ENCODE peak calls at places on chromosome X, in seven cellular contexts. A, H, K, V, N, Q and I are unnamed samples.
A peak's percentile ranks its signal among the peaks of the same experiment; 100 is the strongest.

GRCh38 chrX:29662101-29662500 is 553.3 kb upstream of the MAGEB2 start:
- DNase-seq in H (no peak), Q (no peak), A (no peak), V (no peak), N (no peak), K (no peak), I (no peak)

GRCh38 chrX:48896611-48897011 is 957 bp downstream of the TIMM17B start:
- DNase-seq in A (no peak), K (no peak), Q (no peak), H (no peak), N (no peak), V (no peak), I (no peak)

GRCh38 chrX:119236599-119237525 is 777 bp downstream of the PGRMC1 start:
- DNase-seq in H (no peak), Q (no peak), A (no peak), K (no peak), V (peak; percentile 59), N (peak; percentile 44), I (peak; percentile 29)

GRCh38 chrX:8413279-8413678 is 51.4 kb upstream of the VCX3B start:
- DNase-seq in A (no peak), Q (no peak), H (no peak), K (no peak), V (no peak), N (no peak), I (no peak)

GRCh38 chrX:47169726-47170515 is 23.7 kb upstream of the UBA1 start:
- DNase-seq in V (peak; percentile 14), A (no peak), Q (no peak), K (no peak), N (peak; percentile 2), H (no peak), I (no peak)

GRCh38 chrX:54825716-54826428 is 18.3 kb downstream of the MAGED2 start:
- DNase-seq in H (no peak), N (no peak), A (no peak), V (no peak), Q (no peak), K (no peak), I (peak; percentile 50)

GRCh38 chrX:150752124-150752523 is 58.9 kb downstream of the MTMR1 start:
- DNase-seq in H (no peak), A (no peak), K (no peak), N (no peak), Q (no peak), V (no peak), I (no peak)

GRCh38 chrX:18931972-18932371 is 51.9 kb downstream of the PHKA2 start:
- DNase-seq in H (peak; percentile 2), Q (no peak), N (no peak), A (no peak), V (peak; percentile 64), K (no peak), I (peak; percentile 33)

GRCh38 chrX:121579016-121579760 is 531.8 kb downstream of the GLUD2 start:
- DNase-seq in A (peak; percentile 15), V (peak; percentile 3), H (peak; percentile 7), N (no peak), K (peak; percentile 4), Q (no peak), I (peak; percentile 56)

GRCh38 chrX:29071525-29071924 is 484.3 kb downstream of the IL1RAPL1 start:
- DNase-seq in H (no peak), V (no peak), A (no peak), N (no peak), K (no peak), Q (no peak), I (no peak)

GRCh38 chrX:96685205-96686099 is 810 bp downstream of the DIAPH2 start:
- DNase-seq in N (no peak), H (peak; percentile 7), K (no peak), Q (no peak), A (no peak), V (peak; percentile 39), I (peak; percentile 6)

GRCh38 chrX:70504772-70505450 is 60.3 kb downstream of the DLG3 start:
- DNase-seq in H (no peak), V (no peak), K (no peak), Q (no peak), N (no peak), A (no peak), I (no peak)

GRCh38 chrX:48179691-48180090 is 16.9 kb downstream of the SSX5 start:
- DNase-seq in V (no peak), N (no peak), K (no peak), H (no peak), Q (no peak), A (no peak), I (no peak)

GRCh38 chrX:22950278-22951266 is 49.2 kb upstream of the DDX53 start:
- DNase-seq in K (no peak), V (no peak), A (no peak), Q (no peak), N (no peak), H (no peak), I (no peak)

GRCh38 chrX:124771292-124771691 is 424.9 kb downstream of the SH2D1A start:
- DNase-seq in N (no peak), V (no peak), H (no peak), K (no peak), A (no peak), Q (no peak), I (no peak)

GRCh38 chrX:136480383-136480782 is 7.4 kb upstream of the BRS3 start:
- DNase-seq in V (no peak), Q (no peak), K (no peak), A (no peak), H (no peak), N (no peak), I (no peak)

GRCh38 chrX:11242704-11243103 is 50.5 kb upstream of the AMELX start:
- DNase-seq in K (no peak), Q (no peak), A (no peak), V (no peak), N (no peak), H (no peak), I (no peak)

GRCh38 chrX:11239230-11239629 is 54.0 kb upstream of the AMELX start:
- DNase-seq in V (peak; percentile 7), Q (no peak), H (peak; percentile 0), A (no peak), N (no peak), K (peak; percentile 8), I (peak; percentile 18)

GRCh38 chrX:11241720-11242119 is 51.5 kb upstream of the AMELX start:
- DNase-seq in N (no peak), A (no peak), V (no peak), H (no peak), Q (no peak), K (no peak), I (no peak)

DNA sequence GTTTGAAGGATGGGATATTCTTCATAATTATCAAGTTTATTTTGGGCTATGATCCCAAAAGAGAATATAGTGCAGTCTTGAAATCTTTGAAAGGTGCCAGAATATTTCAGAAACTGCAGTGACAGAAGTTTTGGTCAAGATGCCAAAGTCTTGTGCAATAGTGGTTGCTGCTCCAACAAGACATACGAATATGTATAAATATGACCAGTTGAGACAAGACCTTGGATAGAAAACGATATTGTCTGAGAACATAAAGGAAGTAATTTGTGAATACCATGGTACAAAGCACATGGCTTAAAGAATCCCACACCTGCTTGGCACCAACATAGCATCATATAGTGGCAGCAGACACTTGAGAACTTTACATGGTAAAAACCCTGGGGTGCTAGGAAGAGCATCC is 48.6 kb upstream of the AMELX start:
- DNase-seq in H (no peak), K (no peak), Q (no peak), A (no peak), N (no peak), V (no peak), I (no peak)
- TF ChIP-seq JUND in H (no peak), K (no peak), Q (no peak), A (no peak), N (no peak), V (no peak), I (no peak)

GRCh38 chrX:153820601-153821000 is 9.7 kb downstream of the PDZD4 start:
- DNase-seq in N (no peak), H (no peak), V (peak; percentile 44), A (no peak), K (no peak), Q (no peak), I (no peak)
- TF ChIP-seq JUND in N (no peak), H (no peak), V (no peak), A (no peak), K (no peak), Q (no peak), I (no peak)

DNA sequence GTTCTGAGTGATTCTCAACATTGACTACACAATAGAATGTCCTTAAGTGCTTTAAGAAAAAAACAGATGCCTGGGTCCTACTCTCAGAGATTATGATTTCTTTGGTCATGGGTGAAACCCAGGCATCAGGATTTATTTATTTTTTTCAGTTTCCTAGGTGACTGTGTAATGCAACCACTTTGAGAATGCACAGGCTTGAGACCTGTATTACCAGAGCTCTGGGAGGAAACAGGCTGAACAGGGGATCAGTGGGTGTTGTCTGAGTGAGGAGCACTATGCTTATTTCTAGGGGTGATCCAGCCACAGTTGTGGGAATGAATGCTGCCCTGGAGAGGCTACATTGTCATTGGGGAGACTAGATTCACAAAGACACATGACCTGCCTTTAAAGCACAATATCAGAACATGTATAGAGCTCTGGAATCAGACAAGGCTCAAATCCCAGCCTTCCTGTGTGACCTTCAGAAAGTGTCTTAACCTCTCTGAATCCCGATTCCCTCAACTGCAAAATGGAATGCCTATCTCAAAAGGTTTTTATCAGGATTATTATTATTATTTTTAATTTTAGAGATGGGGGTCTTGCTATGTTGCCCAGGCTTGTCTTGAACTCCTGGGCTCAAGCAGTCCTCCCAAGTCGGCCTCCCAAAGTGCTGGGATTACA is 61.6 kb upstream of the PRPS1 start:
- DNase-seq in A (no peak), Q (no peak), K (no peak), H (no peak), N (no peak), V (no peak), I (no peak)
- TF ChIP-seq JUND in A (no peak), Q (no peak), K (no peak), H (no peak), N (no peak), V (no peak), I (no peak)

GRCh38 chrX:40854242-40854641 is 118.9 kb upstream of the MED14 start:
- DNase-seq in K (no peak), N (no peak), V (no peak), A (no peak), Q (no peak), H (no peak), I (no peak)

GRCh38 chrX:40853816-40854123 is 118.4 kb upstream of the MED14 start:
- DNase-seq in V (no peak), Q (no peak), N (no peak), A (no peak), H (no peak), K (no peak), I (no peak)

GRCh38 chrX:40853004-40853815 is 117.9 kb upstream of the MED14 start:
- DNase-seq in H (no peak), K (no peak), V (no peak), A (no peak), Q (no peak), N (no peak), I (no peak)

GRCh38 chrX:40855932-40856515 is 120.7 kb upstream of the MED14 start:
- DNase-seq in N (no peak), H (no peak), A (no peak), V (no peak), K (no peak), Q (no peak), I (no peak)

DNA sequence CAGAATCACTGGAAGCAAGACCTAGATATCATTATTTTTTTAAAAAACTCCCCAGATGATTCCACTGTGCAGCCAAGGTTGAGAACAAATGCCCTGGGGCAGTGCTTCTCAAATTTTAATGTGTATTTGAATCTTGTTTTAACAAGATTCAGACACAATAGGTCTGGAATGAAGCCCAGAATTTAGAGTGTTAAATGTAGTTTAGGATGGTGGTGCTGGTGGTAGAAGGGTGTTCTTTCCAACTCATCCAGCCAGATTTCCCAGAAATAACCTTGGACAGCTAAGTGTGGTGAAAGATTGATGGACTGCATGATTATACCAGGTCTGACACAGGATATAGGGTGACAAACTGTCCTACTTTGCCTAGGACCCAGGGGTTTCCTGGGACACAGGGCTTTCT is 120.1 kb upstream of the MED14 start:
- DNase-seq in H (no peak), K (no peak), A (no peak), N (no peak), Q (no peak), V (no peak), I (no peak)
- TF ChIP-seq JUND in H (no peak), K (no peak), A (no peak), N (no peak), Q (no peak), V (no peak), I (no peak)